ENCODE peak calls at places on chromosomes 5 and 9, in eight cellular contexts. M is cardiac muscle cell, A is spleen, X is tibial artery, E is fibroblast of the aortic adventitia, U is uterus, G is cardiac fibroblast, T is stomach. Z is an unnamed sample.

GRCh38 chr5:124662261-124662781 is 84.1 kb downstream of the ZNF608 start:
- DNase-seq in M (no peak), A (no peak), X (no peak), E (no peak), U (no peak), G (no peak), T (no peak), Z (no peak)

GRCh38 chr5:171789353-171789752 is 3.7 kb downstream of the SMIM23 start:
- DNase-seq in M (no peak), A (no peak), X (no peak), E (no peak), U (no peak), G (no peak), T (no peak), Z (no peak)

GRCh38 chr5:73454379-73455036 is 5.9 kb upstream of the FOXD1 start:
- DNase-seq in M (peak), A (no peak), X (no peak), E (peak), U (no peak), G (peak), T (peak), Z (peak)

GRCh38 chr5:33341316-33341715 is 99.4 kb upstream of the TARS1 start:
- DNase-seq in M (no peak), A (no peak), X (no peak), E (no peak), U (no peak), G (no peak), T (no peak), Z (no peak)

GRCh38 chr5:145937432-145938250 is 1.3 kb downstream of the SH3RF2 start:
- DNase-seq in M (no peak), A (no peak), X (no peak), E (peak), U (no peak), G (no peak), T (peak), Z (no peak)

GRCh38 chr5:34519489-34520220 is 136.5 kb upstream of the RAI14 start:
- DNase-seq in M (peak), A (no peak), X (no peak), E (peak), U (no peak), G (peak), T (no peak), Z (peak)

GRCh38 chr9:133490865-133491655 is 12.2 kb upstream of the SLC2A6 start:
- DNase-seq in M (peak), A (peak), X (no peak), E (no peak), U (no peak), G (peak), T (no peak), Z (no peak)

GRCh38 chr5:15500326-15500958 is 462 bp downstream of the FBXL7 start:
- DNase-seq in M (peak), A (peak), X (peak), E (peak), U (peak), G (peak), T (peak), Z (peak)

GRCh38 chr9:105198763-105199339 is 45.6 kb upstream of the SLC44A1 start:
- DNase-seq in M (no peak), A (no peak), X (no peak), E (no peak), U (no peak), G (no peak), T (no peak), Z (no peak)

GRCh38 chr5:178839319-178839704 is 20.4 kb upstream of the ZNF354B start:
- DNase-seq in M (peak), A (peak), X (no peak), E (no peak), U (peak), G (peak), T (peak), Z (peak)
- TF ChIP-seq CTCF in M (peak), A (peak), X (peak), E (no peak), U (peak), G (peak), T (peak), Z (peak)

GRCh38 chr9:121598167-121599000 is 53.0 kb upstream of the DAB2IP start:
- DNase-seq in M (peak), A (no peak), X (peak), E (peak), U (peak), G (peak), T (peak), Z (peak)
- TF ChIP-seq CTCF in M (peak), A (no peak), X (peak), E (peak), U (peak), G (no peak), T (no peak), Z (peak)

GRCh38 chr5:30413540-30413939 is 779.9 kb upstream of the CDH6 start:
- DNase-seq in M (no peak), A (no peak), X (no peak), E (peak), U (no peak), G (no peak), T (no peak), Z (no peak)
- TF ChIP-seq CTCF in M (no peak), A (no peak), X (no peak), E (peak), U (no peak), G (no peak), T (no peak), Z (no peak)

GRCh38 chr9:32571969-32572899 is 725 bp downstream of the NDUFB6 start:
- DNase-seq in M (peak), A (peak), X (no peak), E (peak), U (no peak), G (peak), T (peak), Z (peak)

GRCh38 chr9:32570262-32570661 is 2.7 kb downstream of the NDUFB6 start:
- DNase-seq in M (no peak), A (no peak), X (no peak), E (no peak), U (no peak), G (no peak), T (no peak), Z (no peak)

GRCh38 chr9:32565967-32566366 is 7.0 kb downstream of the NDUFB6 start:
- DNase-seq in M (no peak), A (no peak), X (no peak), E (no peak), U (no peak), G (no peak), T (no peak), Z (no peak)

DNA sequence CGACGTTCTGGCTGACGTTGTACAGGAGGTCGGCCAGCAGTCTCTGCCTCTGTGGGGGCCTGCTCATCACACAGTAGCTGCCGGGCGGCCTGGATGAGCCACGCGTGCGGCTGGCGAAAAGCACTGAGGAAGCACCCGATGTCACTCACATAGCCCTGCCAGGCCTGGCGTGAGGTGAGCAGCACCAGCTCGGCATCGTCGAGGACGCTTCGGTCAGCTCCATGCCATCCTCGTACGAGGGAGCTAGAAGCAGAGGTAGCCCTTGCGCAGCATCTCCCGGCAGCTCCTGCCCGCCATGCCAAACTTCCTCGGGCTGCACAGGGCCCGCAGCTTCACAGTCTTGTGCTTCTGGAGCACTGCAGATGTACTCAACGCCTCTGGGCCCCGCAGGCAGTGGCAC is 6.2 kb downstream of the NDUFB6 start:
- DNase-seq in M (no peak), A (peak), X (no peak), E (no peak), U (no peak), G (no peak), T (no peak), Z (no peak)
- TF ChIP-seq CTCF in M (no peak), A (no peak), X (no peak), E (no peak), U (no peak), G (no peak), T (no peak), Z (no peak)

GRCh38 chr5:1780621-1780945 is 19.1 kb downstream of the MRPL36 start:
- DNase-seq in M (peak), A (no peak), X (no peak), E (peak), U (no peak), G (peak), T (no peak), Z (no peak)

GRCh38 chr5:1783214-1783551 is 16.5 kb downstream of the MRPL36 start:
- DNase-seq in M (no peak), A (peak), X (peak), E (peak), U (no peak), G (no peak), T (no peak), Z (no peak)

GRCh38 chr5:1781107-1781506 is 18.5 kb downstream of the MRPL36 start:
- DNase-seq in M (no peak), A (peak), X (no peak), E (no peak), U (no peak), G (no peak), T (no peak), Z (no peak)

GRCh38 chr5:1782385-1783213 is 17.0 kb downstream of the MRPL36 start:
- DNase-seq in M (no peak), A (peak), X (no peak), E (no peak), U (no peak), G (no peak), T (no peak), Z (no peak)

DNA sequence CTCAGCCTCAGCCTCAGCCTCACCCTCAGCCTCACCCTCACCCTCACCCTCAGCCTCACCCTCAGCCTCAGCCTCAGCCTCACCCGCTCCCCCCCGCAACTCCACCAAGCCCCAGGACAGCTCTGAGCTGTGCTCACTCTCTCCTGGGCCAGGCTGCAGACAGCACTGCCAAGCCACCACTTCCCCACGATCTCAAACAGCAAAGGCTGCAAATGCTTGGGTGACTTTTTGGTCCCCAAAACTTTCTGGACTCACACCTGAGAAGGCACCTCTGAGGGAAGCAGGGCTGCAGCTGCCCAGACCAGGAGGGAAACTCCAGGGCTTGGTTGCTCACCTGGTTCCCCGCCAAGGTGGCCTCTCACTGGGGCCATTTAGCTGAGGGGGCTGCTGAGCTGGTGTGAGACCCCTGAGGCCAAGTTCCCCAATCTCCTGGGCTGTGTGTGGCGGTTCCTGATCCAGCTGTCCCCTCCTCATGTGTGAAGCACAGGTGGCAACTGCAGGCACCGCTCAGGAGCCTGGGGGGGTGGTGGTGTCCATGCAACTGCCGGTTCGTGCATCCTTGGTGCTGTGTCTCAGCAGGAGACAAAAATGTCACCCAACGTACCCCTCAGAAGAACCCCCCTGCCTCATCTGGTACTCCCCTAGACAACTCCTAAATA is 17.8 kb downstream of the MRPL36 start:
- DNase-seq in M (no peak), A (peak), X (peak), E (no peak), U (no peak), G (no peak), T (no peak), Z (no peak)
- TF ChIP-seq CTCF in M (no peak), A (no peak), X (no peak), E (no peak), U (no peak), G (no peak), T (no peak), Z (no peak)

GRCh38 chr5:118611332-118611945 is 376.9 kb downstream of the DTWD2 start:
- DNase-seq in M (peak), A (no peak), X (no peak), E (peak), U (no peak), G (peak), T (peak), Z (peak)
- TF ChIP-seq CTCF in M (peak), A (peak), X (peak), E (peak), U (no peak), G (peak), T (peak), Z (peak)